ENCODE peak calls at places on chromosomes 4 and X, in nine cellular contexts. One of them, this sample, is unnamed.

GRCh38 chr4:144666539-144667175 is 20.7 kb downstream of the HHIP start:
- DNase-seq in fibroblast of villous mesenchyme: peak; percentile 40
- DNase-seq in non-pigmented ciliary epithelial cell: peak; percentile 32
- DNase-seq in Calu3: no peak
- DNase-seq in foreskin fibroblast: peak; percentile 58
- DNase-seq in fibroblast of lung: peak; percentile 87
- DNase-seq in SJSA1: no peak
- DNase-seq in brain microvascular endothelial cell: peak; percentile 39
- DNase-seq in NCI-H1436: no peak
- DNase-seq in this sample: peak; percentile 66

GRCh38 chr4:185833055-185833598 is 21.1 kb upstream of the SORBS2 start:
- DNase-seq in brain microvascular endothelial cell: peak; percentile 87
- DNase-seq in NCI-H1436: no peak
- DNase-seq in fibroblast of villous mesenchyme: no peak
- DNase-seq in non-pigmented ciliary epithelial cell: peak; percentile 69
- DNase-seq in SJSA1: peak; percentile 53
- DNase-seq in fibroblast of lung: peak; percentile 92
- DNase-seq in foreskin fibroblast: no peak
- DNase-seq in Calu3: peak; percentile 35
- DNase-seq in this sample: peak; percentile 59

GRCh38 chr4:22999419-22999818 is 306.7 kb downstream of the GBA3 start:
- DNase-seq in fibroblast of lung: peak; percentile 40
- DNase-seq in Calu3: no peak
- DNase-seq in non-pigmented ciliary epithelial cell: no peak
- DNase-seq in fibroblast of villous mesenchyme: no peak
- DNase-seq in brain microvascular endothelial cell: no peak
- DNase-seq in SJSA1: no peak
- DNase-seq in foreskin fibroblast: no peak
- DNase-seq in NCI-H1436: no peak
- DNase-seq in this sample: no peak

GRCh38 chr4:169398294-169398693 is 127.5 kb upstream of the SH3RF1 start:
- DNase-seq in fibroblast of lung: peak; percentile 89
- DNase-seq in non-pigmented ciliary epithelial cell: peak; percentile 47
- DNase-seq in fibroblast of villous mesenchyme: peak; percentile 89
- DNase-seq in SJSA1: no peak
- DNase-seq in Calu3: no peak
- DNase-seq in NCI-H1436: no peak
- DNase-seq in foreskin fibroblast: peak; percentile 54
- DNase-seq in brain microvascular endothelial cell: no peak
- DNase-seq in this sample: peak; percentile 84

GRCh38 chr4:166165829-166166420 is 292.9 kb downstream of the TLL1 start:
- DNase-seq in Calu3: peak; percentile 16
- DNase-seq in fibroblast of lung: peak; percentile 66
- DNase-seq in NCI-H1436: peak; percentile 82
- DNase-seq in SJSA1: no peak
- DNase-seq in fibroblast of villous mesenchyme: peak; percentile 76
- DNase-seq in non-pigmented ciliary epithelial cell: peak; percentile 42
- DNase-seq in foreskin fibroblast: peak; percentile 44
- DNase-seq in brain microvascular endothelial cell: peak; percentile 51
- DNase-seq in this sample: peak; percentile 87

GRCh38 chr4:1786544-1787362 is 6.3 kb upstream of the FGFR3 start:
- DNase-seq in fibroblast of villous mesenchyme: no peak
- DNase-seq in SJSA1: no peak
- DNase-seq in non-pigmented ciliary epithelial cell: no peak
- DNase-seq in brain microvascular endothelial cell: no peak
- DNase-seq in foreskin fibroblast: no peak
- DNase-seq in Calu3: no peak
- DNase-seq in NCI-H1436: no peak
- DNase-seq in fibroblast of lung: no peak
- DNase-seq in this sample: no peak

GRCh38 chrX:106208154-106208553 is 40.0 kb downstream of the PWWP3B start:
- DNase-seq in brain microvascular endothelial cell: no peak
- DNase-seq in Calu3: no peak
- DNase-seq in fibroblast of lung: peak; percentile 9
- DNase-seq in foreskin fibroblast: no peak
- DNase-seq in fibroblast of villous mesenchyme: no peak
- DNase-seq in SJSA1: no peak
- DNase-seq in non-pigmented ciliary epithelial cell: no peak
- DNase-seq in NCI-H1436: no peak
- DNase-seq in this sample: no peak

GRCh38 chr4:7280906-7281305 is 88.6 kb downstream of the SORCS2 start:
- DNase-seq in SJSA1: no peak
- DNase-seq in non-pigmented ciliary epithelial cell: no peak
- DNase-seq in fibroblast of villous mesenchyme: no peak
- DNase-seq in fibroblast of lung: peak; percentile 53
- DNase-seq in Calu3: no peak
- DNase-seq in foreskin fibroblast: no peak
- DNase-seq in NCI-H1436: no peak
- DNase-seq in brain microvascular endothelial cell: peak; percentile 13
- DNase-seq in this sample: no peak

GRCh38 chrX:109774706-109775105 is 41.6 kb upstream of the ACSL4 start:
- DNase-seq in fibroblast of villous mesenchyme: peak; percentile 78
- DNase-seq in NCI-H1436: no peak
- DNase-seq in brain microvascular endothelial cell: peak; percentile 71
- DNase-seq in Calu3: no peak
- DNase-seq in foreskin fibroblast: peak; percentile 67
- DNase-seq in SJSA1: no peak
- DNase-seq in fibroblast of lung: peak; percentile 73
- DNase-seq in non-pigmented ciliary epithelial cell: peak; percentile 48
- DNase-seq in this sample: peak; percentile 79

GRCh38 chr4:52588097-52588496 is 71.0 kb downstream of the USP46 start:
- DNase-seq in non-pigmented ciliary epithelial cell: no peak
- DNase-seq in brain microvascular endothelial cell: peak; percentile 44
- DNase-seq in fibroblast of lung: peak; percentile 19
- DNase-seq in foreskin fibroblast: no peak
- DNase-seq in NCI-H1436: no peak
- DNase-seq in Calu3: peak; percentile 21
- DNase-seq in fibroblast of villous mesenchyme: peak; percentile 50
- DNase-seq in SJSA1: no peak
- DNase-seq in this sample: peak; percentile 31

GRCh38 chr4:8336412-8337075 is 67.0 kb downstream of the HTRA3 start:
- DNase-seq in Calu3: no peak
- DNase-seq in NCI-H1436: no peak
- DNase-seq in fibroblast of villous mesenchyme: no peak
- DNase-seq in foreskin fibroblast: peak; percentile 20
- DNase-seq in SJSA1: no peak
- DNase-seq in fibroblast of lung: peak; percentile 39
- DNase-seq in brain microvascular endothelial cell: no peak
- DNase-seq in non-pigmented ciliary epithelial cell: no peak
- DNase-seq in this sample: peak; percentile 53

GRCh38 chr4:15002659-15003440 is 569 bp downstream of the CPEB2 start:
- DNase-seq in Calu3: peak; percentile 49
- DNase-seq in non-pigmented ciliary epithelial cell: no peak
- DNase-seq in SJSA1: peak; percentile 52
- DNase-seq in fibroblast of villous mesenchyme: peak; percentile 82
- DNase-seq in fibroblast of lung: peak; percentile 90
- DNase-seq in NCI-H1436: no peak
- DNase-seq in foreskin fibroblast: peak; percentile 92
- DNase-seq in brain microvascular endothelial cell: peak; percentile 88
- DNase-seq in this sample: peak; percentile 88

GRCh38 chr4:140213736-140214135 is 59.8 kb upstream of the MAML3 start:
- DNase-seq in fibroblast of villous mesenchyme: peak; percentile 10
- DNase-seq in fibroblast of lung: peak; percentile 71
- DNase-seq in foreskin fibroblast: no peak
- DNase-seq in non-pigmented ciliary epithelial cell: no peak
- DNase-seq in SJSA1: no peak
- DNase-seq in NCI-H1436: no peak
- DNase-seq in brain microvascular endothelial cell: peak; percentile 33
- DNase-seq in Calu3: no peak
- DNase-seq in this sample: no peak

GRCh38 chr4:125368161-125368560 is 53.4 kb downstream of the FAT4 start:
- DNase-seq in non-pigmented ciliary epithelial cell: no peak
- DNase-seq in fibroblast of lung: peak; percentile 50
- DNase-seq in foreskin fibroblast: peak; percentile 32
- DNase-seq in fibroblast of villous mesenchyme: peak; percentile 54
- DNase-seq in NCI-H1436: no peak
- DNase-seq in brain microvascular endothelial cell: no peak
- DNase-seq in SJSA1: no peak
- DNase-seq in Calu3: no peak
- DNase-seq in this sample: peak; percentile 78

GRCh38 chrX:131764224-131764623 is 220.3 kb downstream of the OR13H1 start:
- DNase-seq in SJSA1: no peak
- DNase-seq in NCI-H1436: no peak
- DNase-seq in fibroblast of villous mesenchyme: no peak
- DNase-seq in fibroblast of lung: no peak
- DNase-seq in brain microvascular endothelial cell: no peak
- DNase-seq in Calu3: no peak
- DNase-seq in non-pigmented ciliary epithelial cell: no peak
- DNase-seq in foreskin fibroblast: no peak
- DNase-seq in this sample: no peak

GRCh38 chr4:47642985-47643745 is 158.1 kb downstream of the ATP10D start:
- DNase-seq in NCI-H1436: no peak
- DNase-seq in foreskin fibroblast: peak; percentile 77
- DNase-seq in fibroblast of lung: peak; percentile 92
- DNase-seq in fibroblast of villous mesenchyme: peak; percentile 30
- DNase-seq in brain microvascular endothelial cell: peak; percentile 42
- DNase-seq in SJSA1: no peak
- DNase-seq in Calu3: no peak
- DNase-seq in non-pigmented ciliary epithelial cell: no peak
- DNase-seq in this sample: peak; percentile 16

GRCh38 chr4:153684182-153685073 is at the start of gene TLR2:
- DNase-seq in NCI-H1436: no peak
- DNase-seq in brain microvascular endothelial cell: no peak
- DNase-seq in SJSA1: no peak
- DNase-seq in Calu3: peak; percentile 67
- DNase-seq in foreskin fibroblast: no peak
- DNase-seq in non-pigmented ciliary epithelial cell: no peak
- DNase-seq in fibroblast of villous mesenchyme: peak; percentile 9
- DNase-seq in fibroblast of lung: peak; percentile 7
- DNase-seq in this sample: no peak

GRCh38 chrX:28851871-28852270 is 264.6 kb downstream of the IL1RAPL1 start:
- DNase-seq in brain microvascular endothelial cell: no peak
- DNase-seq in NCI-H1436: no peak
- DNase-seq in foreskin fibroblast: no peak
- DNase-seq in Calu3: no peak
- DNase-seq in SJSA1: no peak
- DNase-seq in non-pigmented ciliary epithelial cell: no peak
- DNase-seq in fibroblast of lung: no peak
- DNase-seq in fibroblast of villous mesenchyme: no peak
- DNase-seq in this sample: no peak

This sample was measured in cardiac fibroblast.